ENCODE peak calls at places on chromosomes 7 and 10, in eight cellular contexts. K is AG08395; C is SW480; W is smooth muscle cell of the brain vasculature; V is anterior cingulate cortex; L is Ammon's horn; N is activated naive CD4-positive, alpha-beta T cell; Y is stimulated activated CD4-positive, alpha-beta T cell treated with anti-CD3 and anti-CD28 coated beads, Interleukin-1b, Interleukin-23, amount 100 ng/mL, for 4 hours. O is an unnamed sample.

GRCh38 chr10:114920459-114920858 is 17.5 kb upstream of the TRUB1 start:
- DNase-seq in N (no peak), Y (no peak), K (no peak), L (no peak), W (no peak), C (no peak), V (no peak), O (peak; percentile 6)

GRCh38 chr10:123442901-123443300 is 223.3 kb upstream of the GPR26 start:
- DNase-seq in K (no peak), N (no peak), L (no peak), Y (no peak), W (no peak), C (no peak), V (no peak), O (no peak)

GRCh38 chr7:75565129-75565528 is 73.0 kb downstream of the SPDYE5 start:
- DNase-seq in L (peak; percentile 19), W (peak; percentile 79), K (peak; percentile 83), Y (no peak), N (no peak), C (no peak), V (no peak), O (peak; percentile 97)

GRCh38 chr7:85750454-85750949 is 563.6 kb upstream of the SEMA3D start:
- DNase-seq in W (no peak), K (peak; percentile 51), Y (no peak), N (no peak), C (peak; percentile 96), L (no peak), V (no peak), O (no peak)

GRCh38 chr10:5184987-5185386 is at the start of gene AKR1C8:
- DNase-seq in K (no peak), L (peak; percentile 8), C (no peak), N (no peak), Y (no peak), W (no peak), V (no peak), O (no peak)

GRCh38 chr10:94292448-94293118 is 70.2 kb downstream of the NOC3L start:
- DNase-seq in K (peak; percentile 58), Y (no peak), V (no peak), N (no peak), C (no peak), L (peak; percentile 16), W (no peak), O (no peak)

GRCh38 chr7:28315565-28316420 is 96.5 kb upstream of the CREB5 start:
- DNase-seq in N (no peak), W (no peak), Y (no peak), V (no peak), L (no peak), C (no peak), K (no peak), O (peak; percentile 75)

GRCh38 chr10:43411536-43411935 is 2.5 kb upstream of the HNRNPF start:
- DNase-seq in L (no peak), Y (no peak), W (no peak), V (no peak), K (no peak), C (no peak), N (no peak), O (no peak)

GRCh38 chr7:27130540-27131389 is at the start of gene HOXA4:
- DNase-seq in L (peak; percentile 28), Y (peak; percentile 66), K (peak; percentile 97), N (peak; percentile 42), C (peak; percentile 93), W (no peak), V (no peak), O (peak; percentile 93)

GRCh38 chr10:2839081-2839725 is 228.1 kb upstream of the PFKP start:
- DNase-seq in V (no peak), N (peak; percentile 3), W (no peak), L (peak; percentile 11), Y (peak; percentile 34), C (peak; percentile 1), K (no peak), O (peak; percentile 44)

GRCh38 chr7:35630573-35630972 is 64.4 kb downstream of the HERPUD2 start:
- DNase-seq in V (no peak), Y (no peak), N (no peak), L (peak; percentile 23), K (peak; percentile 56), C (no peak), W (no peak), O (peak; percentile 61)

GRCh38 chr10:997266-998022 is 9.2 kb downstream of the GTPBP4 start:
- DNase-seq in K (no peak), C (no peak), Y (no peak), L (no peak), W (no peak), N (no peak), V (no peak), O (no peak)

GRCh38 chr10:60446855-60447254 is 57.2 kb upstream of the ANK3 start:
- DNase-seq in W (no peak), L (no peak), K (peak; percentile 44), C (no peak), V (no peak), N (no peak), Y (no peak), O (peak; percentile 46)

GRCh38 chr7:17142831-17143541 is 155.5 kb upstream of the AHR start:
- DNase-seq in L (no peak), K (no peak), V (no peak), C (peak; percentile 13), W (no peak), N (no peak), Y (no peak), O (peak; percentile 56)

GRCh38 chr7:132214452-132214851 is 361.8 kb downstream of the PLXNA4 start:
- DNase-seq in V (no peak), W (no peak), Y (no peak), C (no peak), N (no peak), L (no peak), K (no peak), O (no peak)

GRCh38 chr10:68231106-68231901 is 609 bp downstream of the ATOH7 start:
- DNase-seq in K (peak; percentile 90), L (peak; percentile 76), V (peak; percentile 74), W (no peak), Y (peak; percentile 32), N (no peak), C (peak; percentile 70), O (peak; percentile 69)

GRCh38 chr7:96321670-96322372 is at the start of gene SLC25A13:
- DNase-seq in N (peak; percentile 60), K (peak; percentile 98), L (peak; percentile 96), W (no peak), C (peak; percentile 96), Y (peak; percentile 53), V (peak; percentile 87), O (peak; percentile 89)

GRCh38 chr7:70694909-70695803 is 436.8 kb upstream of the GALNT17 start:
- DNase-seq in Y (no peak), L (no peak), K (peak; percentile 34), C (no peak), W (no peak), N (no peak), V (no peak), O (no peak)

GRCh38 chr10:822661-823367 is 108.7 kb downstream of the LARP4B start:
- DNase-seq in V (no peak), N (no peak), L (no peak), C (no peak), Y (no peak), W (no peak), K (no peak), O (no peak)

GRCh38 chr7:155648752-155649339 is 4.4 kb downstream of the RBM33 start:
- DNase-seq in V (no peak), W (no peak), K (no peak), Y (no peak), L (no peak), N (no peak), C (no peak), O (no peak)

GRCh38 chr7:2760098-2760889 is 72.3 kb downstream of the AMZ1 start:
- DNase-seq in W (no peak), L (peak; percentile 55), Y (no peak), N (no peak), C (peak; percentile 97), K (peak; percentile 49), V (peak; percentile 68), O (peak; percentile 51)

GRCh38 chr7:1748076-1748750 is 78.1 kb downstream of the ELFN1 start:
- DNase-seq in V (no peak), W (no peak), Y (no peak), K (no peak), C (peak; percentile 51), L (no peak), N (no peak), O (no peak)

GRCh38 chr10:125263551-125263950 is 103.2 kb upstream of the CTBP2 start:
- DNase-seq in N (no peak), L (no peak), W (no peak), C (peak; percentile 82), V (no peak), K (no peak), Y (no peak), O (peak; percentile 6)

GRCh38 chr10:71001470-71001869 is 113.1 kb upstream of the PCBD1 start:
- DNase-seq in V (no peak), W (no peak), N (no peak), L (no peak), C (no peak), Y (no peak), K (no peak), O (peak; percentile 10)

GRCh38 chr7:47622586-47622945 is 40.7 kb upstream of the TNS3 start:
- DNase-seq in L (no peak), C (no peak), Y (no peak), V (no peak), K (no peak), W (no peak), N (no peak), O (no peak)

GRCh38 chr7:114413741-114414140 is 874 bp upstream of the FOXP2 start:
- DNase-seq in W (no peak), L (no peak), Y (no peak), V (no peak), C (no peak), N (no peak), K (no peak), O (no peak)

GRCh38 chr7:93298671-93299070 is 66.5 kb downstream of the VPS50 start:
- DNase-seq in L (no peak), C (no peak), K (peak; percentile 17), Y (no peak), W (no peak), V (no peak), N (no peak), O (no peak)

GRCh38 chr10:60652628-60653027 is 125.7 kb upstream of the CDK1 start:
- DNase-seq in K (no peak), V (no peak), Y (no peak), N (no peak), W (no peak), L (no peak), C (no peak), O (no peak)

GRCh38 chr7:123208793-123209192 is 9.0 kb upstream of the SLC13A1 start:
- DNase-seq in W (no peak), N (no peak), K (no peak), C (peak; percentile 21), L (no peak), V (no peak), Y (no peak), O (no peak)

GRCh38 chr10:9302142-9302746 is 1247.8 kb downstream of the GATA3 start:
- DNase-seq in W (peak; percentile 49), V (no peak), C (peak; percentile 60), Y (no peak), L (peak; percentile 69), K (peak; percentile 55), N (no peak), O (peak; percentile 65)

GRCh38 chr10:114685456-114685855 is 27.4 kb upstream of the ABLIM1 start:
- DNase-seq in L (no peak), K (no peak), W (no peak), N (no peak), V (no peak), C (no peak), Y (no peak), O (no peak)

GRCh38 chr10:132551093-132551807 is 13.7 kb downstream of the INPP5A start:
- DNase-seq in W (no peak), C (no peak), N (no peak), V (no peak), K (peak; percentile 26), L (no peak), Y (no peak), O (no peak)

GRCh38 chr7:23863209-23863798 is 153.3 kb downstream of the STK31 start:
- DNase-seq in L (peak; percentile 41), N (no peak), C (peak; percentile 76), V (no peak), K (peak; percentile 10), W (peak; percentile 6), Y (no peak), O (peak; percentile 49)

O was measured in RPMI7951.